ENCODE peak calls at places on chromosomes 7 and 10, in four cellular contexts. Y is esophagus squamous epithelium, D is body of pancreas, C is AG04449. O is an unnamed sample.

GRCh38 chr7:108308913-108309312 is 147.3 kb downstream of the NRCAM start:
- DNase-seq in Y (no peak), D (no peak), C (no peak), O (no peak)

GRCh38 chr7:154960063-154960790 is 42.7 kb downstream of the PAXIP1 start:
- DNase-seq in Y (no peak), D (no peak), C (no peak), O (no peak)

GRCh38 chr7:43653891-43654504 is 71.1 kb downstream of the STK17A start:
- DNase-seq in Y (no peak), D (no peak), C (no peak), O (no peak)

GRCh38 chr10:47354900-47355299 is 6.7 kb downstream of the RBP3 start:
- DNase-seq in Y (no peak), D (no peak), C (no peak), O (no peak)

GRCh38 chr7:37516610-37517108 is 68.0 kb upstream of the ELMO1 start:
- DNase-seq in Y (no peak), D (no peak), C (no peak), O (no peak)

GRCh38 chr10:110069502-110069982 is 61.8 kb downstream of the ADD3 start:
- DNase-seq in Y (no peak), D (no peak), C (no peak), O (no peak)

GRCh38 chr7:158458716-158459282 is 128.8 kb downstream of the PTPRN2 start:
- DNase-seq in Y (no peak), D (no peak), C (no peak), O (no peak)

GRCh38 chr7:22316914-22317313 is 40.0 kb downstream of the RAPGEF5 start:
- DNase-seq in Y (no peak), D (no peak), C (no peak), O (no peak)

GRCh38 chr10:72108811-72109618 is 20.7 kb upstream of the SPOCK2 start:
- DNase-seq in Y (no peak), D (no peak), C (no peak), O (no peak)

GRCh38 chr10:97648557-97649404 is 8.3 kb downstream of the PI4K2A start:
- DNase-seq in Y (no peak), D (no peak), C (peak), O (no peak)
- H3K4me3 ChIP-seq in Y (no peak), D (no peak), C (no peak), O (no peak)

GRCh38 chr10:91539930-91540329 is 92.9 kb downstream of the PPP1R3C start:
- DNase-seq in Y (no peak), D (no peak), C (no peak), O (no peak)

GRCh38 chr10:91541481-91541880 is 91.4 kb downstream of the PPP1R3C start:
- DNase-seq in Y (no peak), D (no peak), C (no peak), O (no peak)

GRCh38 chr10:91536790-91537189 is 96.1 kb downstream of the PPP1R3C start:
- DNase-seq in Y (no peak), D (no peak), C (no peak), O (no peak)

GRCh38 chr10:91537614-91538383 is 95.1 kb downstream of the PPP1R3C start:
- DNase-seq in Y (no peak), D (no peak), C (no peak), O (no peak)

DNA sequence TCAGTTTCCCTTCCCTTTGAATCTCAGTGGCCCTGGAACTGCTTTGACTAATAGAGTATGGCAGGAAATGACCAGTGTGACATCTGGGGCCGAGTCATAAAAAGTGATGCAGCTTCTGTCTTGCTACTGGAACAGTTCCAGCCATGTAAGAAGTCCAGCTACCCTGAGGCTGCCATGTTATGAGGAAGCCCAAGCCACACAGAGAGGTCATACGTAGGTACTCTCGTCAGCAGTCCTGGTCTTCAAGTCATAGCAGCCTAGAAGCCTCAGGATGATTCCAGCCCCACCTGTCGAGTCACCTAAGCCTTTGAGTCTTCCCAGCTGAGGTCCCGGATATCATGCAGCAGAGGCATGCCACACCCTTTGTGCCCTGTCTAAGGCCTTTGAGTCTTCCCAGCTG is 92.2 kb downstream of the PPP1R3C start:
- DNase-seq in Y (no peak), D (no peak), C (no peak), O (no peak)
- H3K4me3 ChIP-seq in Y (no peak), D (no peak), C (no peak), O (no peak)

GRCh38 chr10:125154529-125154928 is 5.8 kb downstream of the CTBP2 start:
- DNase-seq in Y (no peak), D (no peak), C (no peak), O (no peak)

GRCh38 chr10:125153693-125154490 is 6.5 kb downstream of the CTBP2 start:
- DNase-seq in Y (no peak), D (no peak), C (no peak), O (no peak)

GRCh38 chr10:125151170-125151823 is 9.1 kb downstream of the CTBP2 start:
- DNase-seq in Y (no peak), D (no peak), C (no peak), O (no peak)

GRCh38 chr10:125151824-125152634 is 8.3 kb downstream of the CTBP2 start:
- DNase-seq in Y (no peak), D (peak), C (no peak), O (no peak)

GRCh38 chr10:125152646-125153368 is 7.6 kb downstream of the CTBP2 start:
- DNase-seq in Y (no peak), D (peak), C (no peak), O (no peak)
- H3K4me3 ChIP-seq in Y (peak), D (no peak), C (no peak), O (no peak)

GRCh38 chr7:100222445-100223132 is 2.8 kb downstream of the PVRIG start:
- DNase-seq in Y (no peak), D (no peak), C (no peak), O (no peak)
- H3K4me3 ChIP-seq in Y (no peak), D (no peak), C (no peak), O (no peak)

GRCh38 chr7:1054438-1055083 is 10.2 kb downstream of the GPR146 start:
- DNase-seq in Y (no peak), D (no peak), C (no peak), O (no peak)
- H3K4me3 ChIP-seq in Y (peak), D (no peak), C (no peak), O (no peak)

GRCh38 chr7:140358024-140358770 is 40.1 kb downstream of the SLC37A3 start:
- DNase-seq in Y (no peak), D (no peak), C (no peak), O (no peak)

GRCh38 chr7:140360697-140361229 is 37.6 kb downstream of the SLC37A3 start:
- DNase-seq in Y (no peak), D (no peak), C (no peak), O (no peak)

DNA sequence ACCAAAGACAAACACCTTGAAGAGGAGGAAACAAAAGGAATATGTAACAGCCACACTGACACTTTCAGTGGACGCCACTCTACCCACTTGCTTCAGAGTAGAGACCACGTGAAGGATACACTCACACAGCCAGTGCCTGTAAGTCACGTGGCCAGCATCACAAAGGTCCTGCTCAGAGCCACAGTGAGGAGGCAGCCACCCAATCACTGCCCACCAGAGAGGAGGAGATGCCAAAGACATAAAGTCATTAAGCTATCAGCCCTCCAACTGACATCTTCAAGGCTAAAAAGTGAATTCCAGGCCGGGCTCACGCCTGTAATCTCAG is 39.6 kb downstream of the SLC37A3 start:
- DNase-seq in Y (no peak), D (no peak), C (no peak), O (no peak)
- H3K4me3 ChIP-seq in Y (no peak), D (no peak), C (no peak), O (no peak)

GRCh38 chr7:137395425-137395824 is 51.9 kb upstream of the PTN start:
- DNase-seq in Y (no peak), D (no peak), C (no peak), O (no peak)
- H3K4me3 ChIP-seq in Y (no peak), D (no peak), C (no peak), O (no peak)

GRCh38 chr7:93298206-93298605 is 66.0 kb downstream of the VPS50 start:
- DNase-seq in Y (no peak), D (no peak), C (no peak), O (no peak)
- H3K4me3 ChIP-seq in Y (no peak), D (no peak), C (no peak), O (no peak)

GRCh38 chr10:123354521-123354920 is 200.3 kb downstream of the BUB3 start:
- DNase-seq in Y (no peak), D (no peak), C (no peak), O (no peak)

GRCh38 chr10:123346581-123346980 is 192.4 kb downstream of the BUB3 start:
- DNase-seq in Y (no peak), D (no peak), C (no peak), O (no peak)

GRCh38 chr10:123348721-123349120 is 194.5 kb downstream of the BUB3 start:
- DNase-seq in Y (no peak), D (no peak), C (no peak), O (no peak)

GRCh38 chr10:123351715-123352114 is 197.5 kb downstream of the BUB3 start:
- DNase-seq in Y (no peak), D (no peak), C (no peak), O (no peak)

DNA sequence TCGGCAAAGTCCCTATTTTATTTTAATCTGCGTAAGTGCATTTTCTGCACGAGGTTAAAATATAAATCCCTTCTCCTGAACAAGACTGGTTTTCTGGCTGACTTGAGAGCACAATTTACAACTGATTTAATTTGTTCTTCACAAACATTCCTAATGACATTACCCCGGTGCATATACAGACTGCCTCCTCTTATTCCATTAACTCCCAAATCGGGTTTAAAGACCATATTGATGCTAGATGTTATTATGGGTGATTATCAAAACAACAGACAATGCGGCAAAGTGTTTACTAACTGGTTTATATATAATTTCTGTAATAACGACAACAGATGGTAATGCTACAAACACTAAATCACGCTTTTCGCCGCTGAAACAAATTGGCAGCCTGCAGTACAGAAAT is 195.0 kb downstream of the BUB3 start:
- DNase-seq in Y (no peak), D (no peak), C (no peak), O (no peak)
- H3K4me3 ChIP-seq in Y (no peak), D (no peak), C (no peak), O (no peak)